ENCODE peak calls at places on chromosomes 16 and 17, in four cellular contexts. V is SK-N-SH, S is SJSA1, K is IMR-90. Z is an unnamed sample. For H3K4me1, the result is how much of the 10 kb centered on the place peaks cover.

GRCh38 chr16:81429045-81429521 is 15.5 kb upstream of the CMIP start:
- DNase-seq in V (peak), S (peak), K (peak), Z (peak)

GRCh38 chr17:55722742-55723487 is at the start of gene TMEM100:
- DNase-seq in V (peak), S (peak), K (peak), Z (peak)

GRCh38 chr17:82965371-82965770 is 114.0 kb upstream of the METRNL start:
- DNase-seq in V (no peak), S (no peak), K (no peak), Z (no peak)

GRCh38 chr17:82461827-82462524 is 3.4 kb downstream of the NARF start:
- DNase-seq in V (no peak), S (no peak), K (no peak), Z (peak)

GRCh38 chr17:1491406-1492248 is 859 bp downstream of the MYO1C start:
- DNase-seq in V (peak), S (no peak), K (no peak), Z (peak)

GRCh38 chr17:70654706-70655105 is 485.4 kb downstream of the KCNJ2 start:
- DNase-seq in V (peak), S (no peak), K (no peak), Z (no peak)

GRCh38 chr16:30947533-30948086 is 1.3 kb upstream of the ORAI3 start:
- DNase-seq in V (no peak), S (no peak), K (no peak), Z (peak)

GRCh38 chr17:62760888-62761267 is 47.2 kb downstream of the MARCHF10 start:
- DNase-seq in V (no peak), S (no peak), K (no peak), Z (no peak)

GRCh38 chr16:77788196-77789084 is at the start of gene VAT1L:
- DNase-seq in V (peak), S (peak), K (peak), Z (peak)

GRCh38 chr16:2296662-2297505 is 29.0 kb upstream of the RNPS1 start:
- DNase-seq in V (peak), S (no peak), K (no peak), Z (peak)

GRCh38 chr17:76683011-76683755 is 27.6 kb downstream of the MXRA7 start:
- DNase-seq in V (peak), S (peak), K (no peak), Z (no peak)

GRCh38 chr17:15233022-15233805 is 31.9 kb downstream of the PMP22 start:
- DNase-seq in V (peak), S (peak), K (peak), Z (peak)

GRCh38 chr17:27920569-27920968 is 27.4 kb upstream of the LYRM9 start:
- DNase-seq in V (peak), S (no peak), K (no peak), Z (no peak)

GRCh38 chr17:47225911-47226688 is 17.0 kb downstream of the MYL4 start:
- DNase-seq in V (no peak), S (no peak), K (peak), Z (peak)

GRCh38 chr17:66953661-66954060 is 10.8 kb upstream of the CACNG4 start:
- DNase-seq in V (peak), S (no peak), K (no peak), Z (no peak)

GRCh38 chr17:64085650-64086005 is 44.3 kb downstream of the ERN1 start:
- DNase-seq in V (no peak), S (no peak), K (no peak), Z (no peak)

GRCh38 chr16:1857433-1858097 is 14.4 kb downstream of the MEIOB start:
- DNase-seq in V (no peak), S (no peak), K (no peak), Z (no peak)

GRCh38 chr17:7042507-7043194 is 1.2 kb downstream of the SLC16A11 start:
- DNase-seq in V (peak), S (no peak), K (no peak), Z (no peak)

GRCh38 chr17:65438708-65439294 is 122.6 kb downstream of the AXIN2 start:
- DNase-seq in V (peak), S (no peak), K (peak), Z (peak)

GRCh38 chr17:49471089-49471683 is 23.9 kb upstream of the NGFR start:
- DNase-seq in V (peak), S (no peak), K (no peak), Z (no peak)

GRCh38 chr17:73478768-73479424 is 165.3 kb downstream of the SDK2 start:
- DNase-seq in V (no peak), S (no peak), K (no peak), Z (no peak)

GRCh38 chr17:15398736-15399331 is 57.4 kb upstream of the TEKT3 start:
- DNase-seq in V (peak), S (peak), K (peak), Z (peak)

GRCh38 chr17:63919311-63919723 is 678 bp upstream of the GH1 start:
- DNase-seq in V (peak), S (peak), K (peak), Z (peak)

GRCh38 chr16:79593074-79593531 is 7.4 kb downstream of the MAF start:
- DNase-seq in V (no peak), S (peak), K (no peak), Z (peak)

GRCh38 chr17:35187481-35187880 is 6.7 kb downstream of the SLC35G3 start:
- DNase-seq in V (no peak), S (no peak), K (no peak), Z (no peak)

GRCh38 chr16:84600343-84601229 is 17.3 kb downstream of the COTL1 start:
- DNase-seq in V (no peak), S (peak), K (peak), Z (no peak)

GRCh38 chr17:18318122-18318521 is 3.0 kb downstream of the SMCR8 start:
- DNase-seq in V (no peak), S (no peak), K (no peak), Z (peak)
- H3K4me1 ChIP-seq in V (under half), S (under half), K (under half), Z (under half)

GRCh38 chr16:12837344-12837743 is 33.7 kb upstream of the CPPED1 start:
- DNase-seq in V (no peak), S (no peak), K (no peak), Z (no peak)

GRCh38 chr16:12837756-12838155 is 34.1 kb upstream of the CPPED1 start:
- DNase-seq in V (no peak), S (no peak), K (no peak), Z (peak)

GRCh38 chr16:12829096-12829888 is 25.6 kb upstream of the CPPED1 start:
- DNase-seq in V (no peak), S (no peak), K (no peak), Z (peak)

GRCh38 chr16:12833939-12834338 is 30.3 kb upstream of the CPPED1 start:
- DNase-seq in V (peak), S (peak), K (no peak), Z (no peak)
- H3K27ac ChIP-seq in V (no peak), S (no peak), K (no peak), Z (no peak)

DNA sequence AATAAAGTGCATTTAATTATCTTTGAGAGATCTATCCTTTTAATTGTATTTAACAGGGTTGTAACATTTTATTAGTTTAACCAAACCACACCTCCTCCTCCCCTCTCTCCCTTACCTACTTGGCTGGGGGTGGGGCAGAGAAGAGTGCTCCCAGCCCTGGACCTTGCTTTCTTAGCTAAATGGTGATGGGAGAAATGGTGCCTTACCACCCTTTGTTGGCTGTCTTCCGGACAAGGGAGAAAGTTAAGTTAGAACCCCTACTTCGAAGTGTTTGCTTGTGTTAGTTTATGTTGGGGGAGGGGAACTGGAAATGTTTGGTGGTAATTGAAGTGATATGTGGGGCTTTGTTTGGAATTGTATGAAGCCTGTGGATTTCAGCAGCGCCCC is 3.9 kb downstream of the FZD2 start:
- DNase-seq in V (no peak), S (no peak), K (no peak), Z (no peak)
- H3K4me3 ChIP-seq in V (no peak), S (no peak), K (peak), Z (no peak)

GRCh38 chr17:32794533-32795246 is 82.2 kb downstream of the MYO1D start:
- DNase-seq in V (no peak), S (no peak), K (no peak), Z (no peak)

GRCh38 chr17:32798938-32799337 is 78.0 kb downstream of the MYO1D start:
- DNase-seq in V (no peak), S (no peak), K (no peak), Z (no peak)

GRCh38 chr17:32795339-32795979 is 81.5 kb downstream of the MYO1D start:
- DNase-seq in V (no peak), S (no peak), K (no peak), Z (no peak)

GRCh38 chr17:32792207-32792606 is 84.7 kb downstream of the MYO1D start:
- DNase-seq in V (no peak), S (no peak), K (no peak), Z (no peak)

DNA sequence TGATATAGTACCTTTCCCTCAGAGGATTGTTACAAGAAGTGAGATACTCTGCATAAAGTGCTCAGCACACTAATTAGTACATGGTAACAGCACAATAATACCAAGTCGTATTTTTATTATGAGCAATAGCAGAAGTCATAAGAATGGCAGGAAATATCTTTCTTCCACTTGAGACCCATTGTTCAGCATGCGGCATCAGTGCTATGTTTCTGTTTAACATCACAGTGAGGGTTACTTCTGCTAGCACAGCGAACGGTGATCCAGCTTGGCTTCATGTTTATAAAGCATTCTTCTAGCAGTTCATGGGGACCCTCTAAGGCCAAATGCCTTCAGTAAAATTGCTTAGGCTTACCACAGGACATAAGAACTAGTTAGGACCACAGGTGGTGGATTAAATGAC is 83.1 kb downstream of the MYO1D start:
- DNase-seq in V (no peak), S (no peak), K (no peak), Z (no peak)
- H3K4me1 ChIP-seq in V (under half), S (under half), K (under half), Z (under half)

GRCh38 chr17:21374455-21375161 is 1.5 kb upstream of the KCNJ12 start:
- DNase-seq in V (no peak), S (no peak), K (no peak), Z (no peak)

GRCh38 chr17:21372256-21372954 is 3.8 kb upstream of the KCNJ12 start:
- DNase-seq in V (no peak), S (no peak), K (no peak), Z (no peak)

GRCh38 chr17:21373034-21373433 is 3.1 kb upstream of the KCNJ12 start:
- DNase-seq in V (no peak), S (no peak), K (no peak), Z (no peak)

GRCh38 chr17:21375162-21375560 is 996 bp upstream of the KCNJ12 start:
- DNase-seq in V (peak), S (no peak), K (no peak), Z (no peak)

DNA sequence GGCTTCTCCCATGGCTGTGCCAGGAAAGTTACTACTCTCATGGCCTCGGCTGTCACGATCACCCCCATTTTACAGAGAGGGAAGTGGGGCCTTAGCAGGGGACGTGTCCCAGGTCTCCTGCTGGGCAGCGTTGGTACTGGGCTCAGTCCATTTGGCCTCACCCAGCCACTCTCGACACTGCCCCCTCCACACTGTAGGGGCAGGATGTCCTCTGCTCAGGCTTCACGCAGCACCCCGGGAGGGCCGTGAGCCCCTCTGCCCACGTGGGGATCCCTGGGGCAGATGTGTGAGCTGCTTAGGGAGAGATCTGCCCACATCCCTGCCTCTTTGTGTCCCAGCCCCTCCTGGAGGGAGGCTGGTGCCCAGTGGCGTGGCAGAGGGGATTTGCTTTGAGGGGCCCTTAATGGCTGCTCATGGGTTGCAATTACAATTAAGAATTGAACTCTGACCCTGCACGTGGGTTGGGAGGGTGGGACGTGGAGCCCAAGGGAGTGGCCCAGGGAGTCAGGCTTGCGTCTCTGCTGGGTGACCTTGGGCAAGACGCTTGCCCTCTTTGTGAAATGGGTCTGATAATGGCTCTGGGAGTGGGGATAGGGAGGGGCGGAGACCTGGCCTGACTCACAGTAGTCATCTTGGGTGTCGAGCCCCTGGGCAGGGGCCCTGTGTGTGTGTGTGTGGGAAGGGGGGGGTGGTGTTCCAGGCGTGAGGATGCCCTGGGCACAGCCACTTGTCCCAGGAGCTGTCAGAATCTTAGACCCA is 2.3 kb upstream of the KCNJ12 start:
- DNase-seq in V (no peak), S (no peak), K (no peak), Z (no peak)
- H3K27ac ChIP-seq in V (no peak), S (no peak), K (no peak), Z (no peak)

DNA sequence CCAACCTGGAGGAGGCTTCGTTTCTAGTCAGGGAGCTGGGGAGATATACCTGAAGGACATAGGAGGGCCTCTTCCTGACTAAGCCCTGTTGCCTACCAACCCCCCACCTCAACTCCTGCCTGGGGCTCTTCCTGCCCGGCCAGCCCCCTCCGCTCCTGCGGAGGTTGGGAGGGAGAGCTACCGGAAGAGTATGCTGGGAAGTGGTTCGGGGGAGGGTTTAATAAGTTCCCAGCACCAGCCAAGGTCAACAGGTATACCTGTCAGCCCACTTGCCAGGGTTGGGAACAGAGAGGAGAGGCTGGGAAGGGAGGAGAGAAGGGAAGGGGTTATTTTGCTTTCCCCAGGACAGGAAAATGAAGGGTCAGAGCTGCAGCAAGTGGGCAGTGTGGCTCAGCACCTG is 4.7 kb downstream of the PPP1R1B start:
- DNase-seq in V (no peak), S (no peak), K (no peak), Z (no peak)
- H3K4me3 ChIP-seq in V (no peak), S (no peak), K (no peak), Z (no peak)

Z was measured in osteoblast.